ENCODE peak calls at places on chromosomes 12 and 14, in four cellular contexts. One of them, this sample, is unnamed.

GRCh38 chr12:115984607-115985006 is 292.9 kb downstream of the MED13L start:
- DNase-seq in K562: no peak
- DNase-seq in GM12878: no peak
- DNase-seq in HepG2: no peak
- DNase-seq in this sample: no peak

GRCh38 chr14:52071675-52072074 is 2.8 kb upstream of the NID2 start:
- DNase-seq in K562: no peak
- DNase-seq in GM12878: no peak
- DNase-seq in HepG2: no peak
- DNase-seq in this sample: no peak

GRCh38 chr14:68020999-68021663 is 201.6 kb downstream of the RAD51B start:
- DNase-seq in K562: no peak
- DNase-seq in GM12878: peak
- DNase-seq in HepG2: no peak
- DNase-seq in this sample: peak

GRCh38 chr12:30548203-30548602 is 147.5 kb downstream of the IPO8 start:
- DNase-seq in K562: no peak
- DNase-seq in GM12878: no peak
- DNase-seq in HepG2: no peak
- DNase-seq in this sample: no peak

GRCh38 chr12:90978117-90978770 is 23.3 kb upstream of the CCER1 start:
- DNase-seq in K562: peak
- DNase-seq in GM12878: peak
- DNase-seq in HepG2: peak
- DNase-seq in this sample: peak

GRCh38 chr12:988616-989015 is 2.4 kb upstream of the ERC1 start:
- DNase-seq in K562: no peak
- DNase-seq in GM12878: no peak
- DNase-seq in HepG2: no peak
- DNase-seq in this sample: no peak

GRCh38 chr12:106389181-106389580 is 31.6 kb downstream of the POLR3B start:
- DNase-seq in K562: no peak
- DNase-seq in GM12878: no peak
- DNase-seq in HepG2: no peak
- DNase-seq in this sample: no peak

GRCh38 chr14:19754172-19754571 is 10.8 kb downstream of the OR4Q3 start:
- DNase-seq in K562: no peak
- DNase-seq in GM12878: no peak
- DNase-seq in HepG2: no peak
- DNase-seq in this sample: no peak

GRCh38 chr14:44463386-44464004 is 43.6 kb downstream of the FSCB start:
- DNase-seq in K562: no peak
- DNase-seq in GM12878: no peak
- DNase-seq in HepG2: no peak
- DNase-seq in this sample: no peak

GRCh38 chr14:75542585-75543091 is 20.4 kb downstream of the BATF start:
- DNase-seq in K562: peak
- DNase-seq in GM12878: no peak
- DNase-seq in HepG2: no peak
- DNase-seq in this sample: no peak

GRCh38 chr14:69658664-69659261 is 47.4 kb downstream of the SUSD6 start:
- DNase-seq in K562: peak
- DNase-seq in GM12878: no peak
- DNase-seq in HepG2: peak
- DNase-seq in this sample: no peak

GRCh38 chr14:92952497-92953298 is 29.7 kb downstream of the CHGA start:
- DNase-seq in K562: no peak
- DNase-seq in GM12878: no peak
- DNase-seq in HepG2: no peak
- DNase-seq in this sample: no peak

GRCh38 chr12:19654630-19655384 is 215.5 kb downstream of the AEBP2 start:
- DNase-seq in K562: no peak
- DNase-seq in GM12878: no peak
- DNase-seq in HepG2: no peak
- DNase-seq in this sample: no peak

GRCh38 chr12:16350682-16351081 is 3.2 kb downstream of the MGST1 start:
- DNase-seq in K562: no peak
- DNase-seq in GM12878: no peak
- DNase-seq in HepG2: peak
- DNase-seq in this sample: no peak

GRCh38 chr12:52052471-52053186 is 1.4 kb downstream of the NR4A1 start:
- DNase-seq in K562: peak
- DNase-seq in GM12878: no peak
- DNase-seq in HepG2: no peak
- DNase-seq in this sample: no peak

GRCh38 chr12:101889216-101889752 is 11.9 kb downstream of the DRAM1 start:
- DNase-seq in K562: no peak
- DNase-seq in GM12878: no peak
- DNase-seq in HepG2: no peak
- DNase-seq in this sample: no peak

GRCh38 chr14:72775923-72776554 is 117.9 kb downstream of the DPF3 start:
- DNase-seq in K562: no peak
- DNase-seq in GM12878: no peak
- DNase-seq in HepG2: no peak
- DNase-seq in this sample: no peak

GRCh38 chr12:70534466-70534865 is 102.8 kb downstream of the PTPRB start:
- DNase-seq in K562: no peak
- DNase-seq in GM12878: no peak
- DNase-seq in HepG2: no peak
- DNase-seq in this sample: no peak

GRCh38 chr14:49858383-49858782 is 5.8 kb upstream of the NEMF start:
- DNase-seq in K562: no peak
- DNase-seq in GM12878: no peak
- DNase-seq in HepG2: no peak
- DNase-seq in this sample: no peak

GRCh38 chr12:62632521-62632920 is 165.9 kb downstream of the MON2 start:
- DNase-seq in K562: no peak
- DNase-seq in GM12878: no peak
- DNase-seq in HepG2: peak
- DNase-seq in this sample: no peak

GRCh38 chr12:51441583-51441982 is 17.0 kb downstream of the SLC4A8 start:
- DNase-seq in K562: no peak
- DNase-seq in GM12878: no peak
- DNase-seq in HepG2: no peak
- DNase-seq in this sample: no peak

GRCh38 chr12:22670762-22671161 is 45.8 kb downstream of the ETNK1 start:
- DNase-seq in K562: no peak
- DNase-seq in GM12878: no peak
- DNase-seq in HepG2: no peak
- DNase-seq in this sample: no peak

GRCh38 chr14:85554106-85554505 is 24.2 kb downstream of the FLRT2 start:
- DNase-seq in K562: no peak
- DNase-seq in GM12878: no peak
- DNase-seq in HepG2: peak
- DNase-seq in this sample: no peak

GRCh38 chr12:130989391-130989790 is 35.7 kb downstream of the ADGRD1 start:
- DNase-seq in K562: no peak
- DNase-seq in GM12878: no peak
- DNase-seq in HepG2: no peak
- DNase-seq in this sample: no peak

GRCh38 chr12:46450279-46450748 is 77.7 kb upstream of the SLC38A2 start:
- DNase-seq in K562: peak
- DNase-seq in GM12878: no peak
- DNase-seq in HepG2: no peak
- DNase-seq in this sample: no peak

GRCh38 chr14:93951798-93952540 is 24.4 kb downstream of the ASB2 start:
- DNase-seq in K562: no peak
- DNase-seq in GM12878: no peak
- DNase-seq in HepG2: no peak
- DNase-seq in this sample: no peak

GRCh38 chr14:100076630-100077029 is 11.4 kb downstream of the EVL start:
- DNase-seq in K562: no peak
- DNase-seq in GM12878: no peak
- DNase-seq in HepG2: no peak
- DNase-seq in this sample: no peak

GRCh38 chr14:105064721-105065143 is 498 bp downstream of the GPR132 start:
- DNase-seq in K562: peak
- DNase-seq in GM12878: no peak
- DNase-seq in HepG2: peak
- DNase-seq in this sample: no peak

GRCh38 chr12:125071456-125071855 is 6.2 kb downstream of the AACS start:
- DNase-seq in K562: no peak
- DNase-seq in GM12878: no peak
- DNase-seq in HepG2: no peak
- DNase-seq in this sample: no peak

GRCh38 chr14:68939893-68940613 is 39.0 kb downstream of the ACTN1 start:
- DNase-seq in K562: no peak
- DNase-seq in GM12878: no peak
- DNase-seq in HepG2: peak
- DNase-seq in this sample: peak

GRCh38 chr12:60498656-60499055 is 902.8 kb downstream of the SLC16A7 start:
- DNase-seq in K562: no peak
- DNase-seq in GM12878: no peak
- DNase-seq in HepG2: no peak
- DNase-seq in this sample: no peak

DNA sequence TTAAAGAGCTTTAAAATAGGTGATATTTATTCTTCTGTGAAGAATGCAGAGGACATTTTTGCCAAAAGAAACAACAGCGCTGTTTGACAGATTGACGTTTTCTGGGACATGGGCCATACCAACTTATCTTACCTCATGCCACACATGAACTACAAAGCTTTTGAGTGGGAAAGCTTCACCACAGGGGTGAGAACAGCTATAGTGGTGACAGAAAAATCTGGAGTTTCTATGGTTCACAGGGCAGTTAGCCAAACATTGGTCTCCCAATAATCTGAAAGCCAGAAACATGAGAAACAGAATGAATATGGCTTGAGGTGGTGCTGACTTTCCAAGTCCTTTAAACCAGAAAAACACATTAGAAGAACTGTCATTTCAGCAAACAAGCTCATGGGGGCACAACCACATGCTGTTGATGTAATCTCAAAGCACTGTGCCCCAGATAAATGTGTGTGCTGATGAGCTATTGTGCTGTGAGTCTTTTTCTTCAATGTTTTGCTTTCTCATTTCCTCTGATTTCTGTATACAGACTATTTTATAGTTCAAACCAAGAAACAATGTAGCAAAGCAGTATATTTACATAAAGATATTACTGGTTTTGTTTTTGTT is 905.4 kb downstream of the SLC16A7 start:
- DNase-seq in K562: no peak
- DNase-seq in GM12878: no peak
- DNase-seq in HepG2: no peak
- DNase-seq in this sample: no peak
- TF ChIP-seq BHLHE40 in K562: no peak
- TF ChIP-seq BHLHE40 in GM12878: no peak
- TF ChIP-seq BHLHE40 in HepG2: no peak
- TF ChIP-seq BHLHE40 in this sample: no peak

GRCh38 chr12:120056739-120057138 is 59.8 kb downstream of the RAB35 start:
- DNase-seq in K562: no peak
- DNase-seq in GM12878: no peak
- DNase-seq in HepG2: no peak
- DNase-seq in this sample: no peak

GRCh38 chr12:120055231-120055630 is 61.3 kb downstream of the RAB35 start:
- DNase-seq in K562: no peak
- DNase-seq in GM12878: no peak
- DNase-seq in HepG2: no peak
- DNase-seq in this sample: no peak

GRCh38 chr12:120054293-120054692 is 62.3 kb downstream of the RAB35 start:
- DNase-seq in K562: no peak
- DNase-seq in GM12878: no peak
- DNase-seq in HepG2: no peak
- DNase-seq in this sample: no peak

GRCh38 chr12:120051535-120051934 is 62.5 kb downstream of the BICDL1 start:
- DNase-seq in K562: no peak
- DNase-seq in GM12878: no peak
- DNase-seq in HepG2: no peak
- DNase-seq in this sample: no peak

DNA sequence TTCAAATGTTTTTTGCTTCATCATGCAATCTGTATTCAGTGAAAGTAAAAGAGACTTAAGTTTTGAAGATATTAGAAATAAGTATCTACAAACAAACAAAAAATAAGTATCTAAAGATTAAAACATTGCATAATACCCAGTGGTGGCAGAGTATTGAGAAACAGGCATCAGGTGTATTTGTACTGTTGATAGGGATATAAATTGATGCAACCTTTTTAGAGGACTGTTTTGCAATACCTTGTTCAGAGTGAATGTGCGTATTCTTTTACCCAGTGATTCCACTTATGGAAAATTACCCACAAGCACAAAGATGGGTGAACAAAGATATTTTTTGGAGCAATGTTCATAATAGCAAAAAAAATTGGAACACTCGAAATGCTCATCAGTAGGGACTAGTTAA is 60.9 kb downstream of the RAB35 start:
- DNase-seq in K562: no peak
- DNase-seq in GM12878: no peak
- DNase-seq in HepG2: peak
- DNase-seq in this sample: no peak
- TF ChIP-seq FOXK2 in K562: no peak
- TF ChIP-seq FOXK2 in GM12878: no peak
- TF ChIP-seq FOXK2 in HepG2: no peak
- TF ChIP-seq FOXK2 in this sample: no peak

DNA sequence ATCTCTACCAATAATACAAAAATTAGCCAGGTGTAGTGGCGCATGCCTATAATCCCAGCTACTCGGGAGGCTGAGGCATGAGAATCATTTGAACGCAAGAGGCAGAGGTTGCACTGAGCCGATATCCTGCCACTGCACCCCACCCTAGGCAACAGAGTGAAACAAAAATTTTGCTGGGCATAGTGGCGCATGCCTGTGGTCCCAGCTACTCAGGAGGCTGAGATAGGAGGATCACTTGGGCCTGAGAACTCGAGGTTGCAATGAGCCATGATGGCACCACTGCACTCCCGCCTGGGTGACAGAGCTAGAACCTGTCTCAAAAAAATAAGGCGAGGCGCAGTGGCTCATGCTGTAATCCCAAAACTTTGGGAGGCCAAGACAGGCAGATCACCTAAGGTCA is 9.5 kb downstream of the ATXN2 start:
- DNase-seq in K562: no peak
- DNase-seq in GM12878: no peak
- DNase-seq in HepG2: no peak
- DNase-seq in this sample: no peak
- TF ChIP-seq BHLHE40 in K562: no peak
- TF ChIP-seq BHLHE40 in GM12878: no peak
- TF ChIP-seq BHLHE40 in HepG2: no peak
- TF ChIP-seq BHLHE40 in this sample: no peak

GRCh38 chr14:21090940-21091663 is 7.4 kb downstream of the ZNF219 start:
- DNase-seq in K562: no peak
- DNase-seq in GM12878: no peak
- DNase-seq in HepG2: no peak
- DNase-seq in this sample: no peak

GRCh38 chr14:21091784-21092146 is 6.7 kb downstream of the ZNF219 start:
- DNase-seq in K562: no peak
- DNase-seq in GM12878: no peak
- DNase-seq in HepG2: no peak
- DNase-seq in this sample: no peak

GRCh38 chr14:21093769-21094681 is 4.4 kb downstream of the ZNF219 start:
- DNase-seq in K562: no peak
- DNase-seq in GM12878: no peak
- DNase-seq in HepG2: no peak
- DNase-seq in this sample: no peak

GRCh38 chr14:21092147-21093011 is 6.1 kb downstream of the ZNF219 start:
- DNase-seq in K562: peak
- DNase-seq in GM12878: no peak
- DNase-seq in HepG2: peak
- DNase-seq in this sample: peak

GRCh38 chr14:21093018-21093417 is 5.4 kb downstream of the ZNF219 start:
- DNase-seq in K562: no peak
- DNase-seq in GM12878: no peak
- DNase-seq in HepG2: no peak
- DNase-seq in this sample: no peak
- TF ChIP-seq FOXK2 in K562: no peak
- TF ChIP-seq FOXK2 in GM12878: no peak
- TF ChIP-seq FOXK2 in HepG2: no peak
- TF ChIP-seq FOXK2 in this sample: no peak

GRCh38 chr12:14239350-14239934 is 126.0 kb upstream of the ATF7IP start:
- DNase-seq in K562: no peak
- DNase-seq in GM12878: peak
- DNase-seq in HepG2: peak
- DNase-seq in this sample: no peak
- TF ChIP-seq BHLHE40 in K562: no peak
- TF ChIP-seq BHLHE40 in GM12878: peak
- TF ChIP-seq BHLHE40 in HepG2: no peak
- TF ChIP-seq BHLHE40 in this sample: no peak